ENCODE peak calls at places on chromosomes 3 and 15, in eight cellular contexts. O, Y, V, N, C, K, P and B are unnamed samples. For H3K9me3, the result is how much of the 10 kb centered on the place peaks cover.

GRCh38 chr15:67433495-67434099 is 87.3 kb upstream of the C15orf61 start:
- DNase-seq in P (peak), C (peak), O (no peak), K (peak), Y (peak), N (peak), V (peak), B (no peak)

GRCh38 chr15:81475471-81475870 is 101.5 kb upstream of the TMC3 start:
- DNase-seq in O (no peak), K (no peak), C (no peak), V (no peak), N (no peak), Y (no peak), P (no peak), B (no peak)

GRCh38 chr3:37909067-37909911 is 47.6 kb downstream of the CTDSPL start:
- DNase-seq in O (no peak), K (no peak), Y (no peak), C (no peak), N (no peak), P (no peak), V (peak), B (no peak)

GRCh38 chr3:169244119-169244864 is 419.2 kb downstream of the MECOM start:
- DNase-seq in Y (no peak), V (no peak), P (no peak), C (no peak), K (no peak), N (no peak), O (no peak), B (no peak)

GRCh38 chr15:90859234-90860131 is 8.9 kb upstream of the FURIN start:
- DNase-seq in P (no peak), O (no peak), N (no peak), K (no peak), Y (no peak), V (no peak), C (no peak), B (no peak)

GRCh38 chr15:69782809-69783208 is 314.9 kb downstream of the TLE3 start:
- DNase-seq in P (no peak), N (no peak), Y (no peak), C (no peak), V (no peak), O (no peak), K (no peak), B (no peak)

GRCh38 chr15:57393081-57393480 is 16.8 kb downstream of the CGNL1 start:
- DNase-seq in N (no peak), C (no peak), K (no peak), P (no peak), O (no peak), V (no peak), Y (no peak), B (no peak)

GRCh38 chr15:68644088-68644904 is 65.5 kb downstream of the CORO2B start:
- DNase-seq in N (no peak), Y (peak), P (peak), V (peak), C (no peak), K (no peak), O (peak), B (no peak)

GRCh38 chr3:24018784-24019570 is 73.9 kb downstream of the NR1D2 start:
- DNase-seq in Y (no peak), V (no peak), K (no peak), P (no peak), C (no peak), N (no peak), O (no peak), B (no peak)

GRCh38 chr3:160576621-160577020 is 11.2 kb upstream of the KPNA4 start:
- DNase-seq in N (no peak), O (no peak), C (no peak), Y (no peak), V (no peak), K (no peak), P (no peak), B (no peak)

GRCh38 chr15:98555173-98555515 is 93.2 kb upstream of the IGF1R start:
- DNase-seq in Y (no peak), K (no peak), V (no peak), P (no peak), N (no peak), O (no peak), C (no peak), B (no peak)

GRCh38 chr3:174002543-174002942 is 605.0 kb downstream of the NLGN1 start:
- DNase-seq in V (peak), K (no peak), P (no peak), C (no peak), Y (no peak), O (no peak), N (no peak), B (no peak)

GRCh38 chr3:28077566-28077965 is 163.9 kb upstream of the CMC1 start:
- DNase-seq in V (peak), Y (peak), K (peak), N (peak), O (no peak), P (no peak), C (no peak), B (no peak)

GRCh38 chr3:78153973-78154372 is 1114.1 kb downstream of the ROBO2 start:
- DNase-seq in K (no peak), N (no peak), Y (no peak), C (no peak), V (no peak), O (no peak), P (no peak), B (no peak)

GRCh38 chr15:66641485-66642313 is 60.3 kb upstream of the SMAD6 start:
- DNase-seq in O (no peak), K (no peak), Y (no peak), P (no peak), C (no peak), V (no peak), N (no peak), B (no peak)

GRCh38 chr3:177561769-177562360 is 364.6 kb upstream of the TBL1XR1 start:
- DNase-seq in K (no peak), N (no peak), V (no peak), P (no peak), Y (no peak), C (no peak), O (no peak), B (no peak)

GRCh38 chr15:42140383-42141070 is 15.9 kb downstream of the PLA2G4F start:
- DNase-seq in C (no peak), O (no peak), Y (no peak), V (no peak), P (no peak), N (no peak), K (no peak), B (no peak)

GRCh38 chr3:114314259-114314658 is 20.4 kb downstream of the TIGIT start:
- DNase-seq in K (no peak), P (no peak), C (no peak), O (no peak), V (no peak), Y (no peak), N (no peak), B (no peak)

GRCh38 chr3:87920549-87920948 is 138.3 kb downstream of the CGGBP1 start:
- DNase-seq in C (no peak), O (no peak), N (no peak), Y (no peak), K (no peak), P (no peak), V (no peak), B (no peak)
- H3K9me3 ChIP-seq in C (under half), O (under half), N (under half), Y (under half), K (under half), P (under half), V (under half), B (under half)

GRCh38 chr3:101829878-101830277 is 19.4 kb upstream of the NFKBIZ start:
- DNase-seq in N (no peak), Y (no peak), O (no peak), K (no peak), V (no peak), C (no peak), P (no peak), B (no peak)
- H3K4me3 ChIP-seq in N (no peak), Y (no peak), O (no peak), K (no peak), V (peak), C (no peak), P (no peak), B (peak)

DNA sequence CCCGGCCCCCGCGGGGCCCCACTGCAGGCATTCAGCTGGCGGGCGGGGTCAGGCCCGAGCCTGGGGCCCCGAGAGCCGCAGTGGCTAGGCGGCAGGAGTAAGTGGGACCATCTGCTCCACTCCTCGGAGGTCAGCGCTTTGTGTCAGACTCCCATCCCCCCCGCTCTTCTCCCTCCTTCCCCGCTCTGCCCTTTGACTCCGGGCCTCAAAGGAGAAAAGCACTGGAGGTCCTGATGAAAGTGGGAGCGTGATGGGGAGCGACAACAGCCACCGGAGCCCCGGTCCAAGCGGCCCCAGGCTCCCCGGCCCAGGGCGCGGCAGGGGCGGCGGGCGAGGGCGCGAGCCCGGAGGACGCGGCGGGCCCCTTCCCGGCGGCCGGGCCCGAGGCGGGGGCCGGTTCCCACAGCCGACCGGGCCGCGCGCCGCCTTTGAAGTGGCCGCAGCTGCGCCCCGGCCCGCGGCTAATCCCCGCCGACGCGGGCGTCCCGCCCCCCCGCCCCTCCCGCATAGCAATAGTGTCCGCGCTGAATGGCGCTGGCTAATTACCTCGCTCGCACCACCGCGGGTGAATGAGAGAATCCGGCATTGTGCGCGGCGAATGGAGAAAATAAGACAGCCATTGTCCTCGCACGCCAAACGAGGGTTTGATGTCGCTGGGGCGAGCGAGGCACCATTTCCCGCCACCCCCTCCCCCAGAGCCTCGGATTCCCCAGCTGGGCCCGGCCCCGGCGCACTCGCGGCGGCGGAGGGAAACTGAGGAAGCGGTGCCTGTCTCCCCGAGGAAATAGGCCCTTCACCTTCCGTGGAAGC is 22.4 kb downstream of the IGDCC3 start:
- DNase-seq in K (no peak), Y (no peak), O (no peak), V (peak), C (no peak), N (no peak), P (no peak), B (no peak)
- H3K9me3 ChIP-seq in K (under half), Y (under half), O (under half), V (under half), C (under half), N (under half), P (under half), B (under half)

GRCh38 chr3:122283796-122284445 is 41.1 kb upstream of the CSTA start:
- DNase-seq in Y (no peak), P (no peak), O (no peak), V (no peak), N (no peak), C (no peak), K (no peak), B (no peak)
- H3K4me3 ChIP-seq in Y (no peak), P (no peak), O (no peak), V (no peak), N (no peak), C (no peak), K (no peak), B (no peak)

GRCh38 chr3:136901391-136901790 is 39.4 kb downstream of the NCK1 start:
- DNase-seq in V (no peak), N (no peak), P (no peak), C (no peak), Y (no peak), O (no peak), K (no peak), B (no peak)

GRCh38 chr3:136903899-136904298 is 41.9 kb downstream of the NCK1 start:
- DNase-seq in P (no peak), Y (no peak), V (no peak), N (no peak), O (no peak), K (no peak), C (no peak), B (no peak)

GRCh38 chr3:136906725-136907124 is 44.7 kb downstream of the NCK1 start:
- DNase-seq in N (no peak), O (no peak), C (no peak), Y (no peak), K (no peak), P (no peak), V (no peak), B (no peak)

GRCh38 chr3:136905549-136905948 is 43.5 kb downstream of the NCK1 start:
- DNase-seq in C (no peak), N (no peak), V (no peak), Y (no peak), K (no peak), P (no peak), O (no peak), B (no peak)

GRCh38 chr3:136904746-136905145 is 42.7 kb downstream of the NCK1 start:
- DNase-seq in K (no peak), N (no peak), Y (no peak), V (no peak), P (no peak), O (no peak), C (no peak), B (no peak)
- H3K9me3 ChIP-seq in K (under half), N (under half), Y (under half), V (under half), P (under half), O (under half), C (under half), B (under half)

DNA sequence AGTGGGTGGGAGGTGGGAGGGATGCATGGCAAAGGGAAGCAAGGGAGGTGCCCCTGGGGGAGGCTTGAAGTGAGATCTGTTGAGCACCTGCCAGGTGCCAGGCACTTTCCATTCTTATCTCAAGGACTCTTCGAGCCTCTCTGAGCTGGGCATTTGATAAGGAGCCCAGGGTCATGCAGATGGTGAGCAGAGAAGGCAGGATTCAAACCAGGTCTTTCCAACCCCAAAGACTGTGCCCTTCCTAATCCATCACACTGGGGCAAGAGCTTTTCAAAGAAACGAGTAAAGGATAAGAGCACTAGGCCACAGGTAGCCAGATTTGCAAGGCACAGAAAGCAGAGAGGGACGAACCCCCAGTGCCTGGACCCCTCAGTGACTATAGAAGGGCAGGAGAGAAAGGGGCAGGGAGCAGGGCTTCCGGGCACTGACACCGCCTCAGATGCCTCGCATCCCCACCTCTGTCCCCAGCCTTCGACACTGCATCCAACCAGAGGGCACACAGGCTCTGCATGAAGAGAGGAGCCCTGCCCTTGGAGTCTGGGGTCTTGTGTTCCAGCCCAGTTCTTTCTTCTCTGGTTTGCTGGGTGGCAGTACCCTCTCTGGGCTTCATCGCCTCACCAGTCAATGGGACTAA is 21.0 kb downstream of the IGDCC4 start:
- DNase-seq in V (no peak), O (no peak), P (no peak), C (no peak), K (no peak), Y (no peak), N (no peak), B (no peak)
- H3K4me3 ChIP-seq in V (no peak), O (no peak), P (no peak), C (no peak), K (no peak), Y (no peak), N (no peak), B (no peak)

GRCh38 chr15:24633082-24633481 is 42.5 kb upstream of the NPAP1 start:
- DNase-seq in P (no peak), V (no peak), C (no peak), Y (no peak), N (no peak), K (no peak), O (no peak), B (no peak)

GRCh38 chr15:24621630-24622215 is 53.9 kb upstream of the NPAP1 start:
- DNase-seq in C (no peak), O (no peak), Y (no peak), K (no peak), P (no peak), N (no peak), V (no peak), B (no peak)

GRCh38 chr15:24627443-24627842 is 48.1 kb upstream of the NPAP1 start:
- DNase-seq in C (no peak), O (no peak), P (no peak), Y (no peak), V (no peak), K (no peak), N (no peak), B (no peak)
- H3K9me3 ChIP-seq in C (under half), O (under half), P (under half), Y (under half), V (under half), K (under half), N (under half), B (under half)

DNA sequence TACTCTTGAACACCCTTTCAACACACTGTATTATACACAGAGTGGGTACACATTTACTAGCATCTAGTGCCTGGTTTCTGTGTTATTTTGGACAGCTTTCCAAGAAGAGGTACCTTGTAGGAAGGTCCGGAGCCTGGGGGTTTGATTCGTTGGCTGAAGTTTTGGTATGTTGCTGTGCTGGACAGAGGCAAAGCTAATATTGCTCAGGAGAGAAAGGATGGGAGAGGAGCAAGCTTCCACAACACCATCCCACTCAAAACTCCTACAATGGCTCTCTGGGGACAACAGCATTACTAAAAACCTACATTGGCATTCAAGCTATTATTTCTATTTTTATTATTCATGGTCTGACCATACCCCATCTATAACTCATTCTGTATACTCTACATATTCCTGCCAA is 1.1 kb upstream of the LYSMD2 start:
- DNase-seq in K (no peak), P (no peak), Y (no peak), N (no peak), C (no peak), V (peak), O (no peak), B (no peak)
- H3K4me3 ChIP-seq in K (no peak), P (no peak), Y (no peak), N (no peak), C (no peak), V (no peak), O (peak), B (no peak)

DNA sequence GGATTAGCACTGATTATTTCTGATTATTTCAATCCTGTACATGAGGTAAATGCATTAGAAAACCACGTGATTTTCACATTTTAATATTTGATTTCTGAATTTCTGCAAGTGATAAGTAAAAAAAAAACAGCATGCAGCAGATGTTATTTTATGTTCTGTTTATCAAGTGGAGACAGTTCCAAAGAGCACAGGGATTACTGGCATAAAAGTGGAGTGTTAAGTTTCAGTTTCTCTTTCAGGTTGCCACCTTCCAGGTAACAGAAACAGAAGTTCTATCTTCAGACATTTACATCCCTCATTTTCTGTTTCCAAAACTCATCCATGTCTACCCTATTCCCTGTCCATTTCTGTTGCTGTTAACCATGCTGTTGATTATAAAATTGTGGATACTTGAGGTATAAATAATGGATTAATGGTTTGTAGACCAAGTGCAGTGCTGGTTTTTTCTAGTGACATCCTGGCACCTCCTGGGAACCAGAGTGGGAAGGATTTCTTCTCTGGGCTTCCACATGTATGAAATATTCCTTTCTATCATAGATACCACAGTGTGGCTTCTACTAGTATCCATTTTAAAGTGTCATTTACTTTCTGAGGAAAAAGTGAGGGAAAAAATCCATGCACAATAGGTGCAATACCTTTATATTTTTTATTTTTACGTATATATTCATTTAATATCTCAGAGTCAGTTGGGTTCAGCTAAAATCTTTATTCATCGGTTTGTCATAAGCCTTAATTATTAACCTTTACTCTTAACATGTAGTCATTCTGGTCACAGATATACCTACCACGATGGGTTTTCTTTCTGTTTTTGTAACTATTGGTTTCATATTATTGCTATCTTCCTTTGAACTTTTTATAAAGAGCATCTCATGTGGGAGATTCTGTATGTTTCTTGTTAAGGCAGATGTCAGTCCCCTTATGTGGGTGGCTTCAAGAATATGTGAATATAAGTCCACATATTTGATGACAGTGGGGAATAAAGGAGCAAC is 1010.0 kb downstream of the SQOR start:
- DNase-seq in N (no peak), K (no peak), O (no peak), C (no peak), P (no peak), Y (no peak), V (no peak), B (no peak)
- H3K9me3 ChIP-seq in N (under half), K (under half), O (under half), C (under half), P (under half), Y (under half), V (under half), B (under half)

GRCh38 chr15:78943692-78944091 is 1.2 kb downstream of the CTSH start:
- DNase-seq in V (no peak), P (no peak), N (no peak), O (no peak), K (no peak), C (no peak), Y (no peak), B (no peak)
- H3K4me3 ChIP-seq in V (no peak), P (no peak), N (peak), O (peak), K (peak), C (peak), Y (no peak), B (peak)